ENCODE peak calls at places on chromosomes 11 and 22, in seven cellular contexts. L is A172, T is GM13977, Q is IMR-90, B is neural crest cell, A is AG09319, R is fibroblast of villous mesenchyme. U is an unnamed sample.

GRCh38 chr22:35308480-35308945 is 8.8 kb downstream of the TOM1 start:
- DNase-seq in L (no peak), T (peak; percentile 38), Q (no peak), B (no peak), A (no peak), R (no peak), U (no peak)

GRCh38 chr11:73228268-73229134 is 10.4 kb downstream of the P2RY2 start:
- DNase-seq in L (no peak), T (no peak), Q (no peak), B (no peak), A (no peak), R (no peak), U (no peak)

GRCh38 chr11:88478136-88478785 is 140.7 kb upstream of the CTSC start:
- DNase-seq in L (no peak), T (no peak), Q (peak; percentile 17), B (no peak), A (no peak), R (no peak), U (no peak)

GRCh38 chr11:65571940-65572339 is 398 bp upstream of the FAM89B start:
- DNase-seq in L (peak; percentile 66), T (no peak), Q (peak; percentile 44), B (no peak), A (no peak), R (peak; percentile 47), U (no peak)

GRCh38 chr22:26599505-26599904 is 9.6 kb upstream of the TPST2 start:
- DNase-seq in L (no peak), T (no peak), Q (no peak), B (no peak), A (no peak), R (no peak), U (no peak)

GRCh38 chr11:93829598-93829997 is 20.8 kb downstream of the VSTM5 start:
- DNase-seq in L (no peak), T (no peak), Q (no peak), B (no peak), A (no peak), R (no peak), U (no peak)

GRCh38 chr22:37806409-37807338 is 1.1 kb upstream of the GCAT start:
- DNase-seq in L (no peak), T (no peak), Q (peak; percentile 52), B (no peak), A (no peak), R (peak; percentile 56), U (no peak)

GRCh38 chr11:76665921-76666351 is 4.6 kb downstream of the LRRC32 start:
- DNase-seq in L (no peak), T (no peak), Q (no peak), B (no peak), A (no peak), R (no peak), U (no peak)

GRCh38 chr11:78076733-78077403 is 2.8 kb downstream of the NDUFC2 start:
- DNase-seq in L (no peak), T (no peak), Q (no peak), B (no peak), A (no peak), R (no peak), U (no peak)